ENCODE peak calls at places on chromosomes 1 and 21, in ten cellular contexts. C is neural progenitor cell; N is cardiac muscle cell; M is BE2C; B is ovary; X is fibroblast of lung; R is right lobe of liver; A is CD8-positive, alpha-beta T cell; D is ascending aorta; P is left ventricle myocardium inferior. T is an unnamed sample. For H3K4me1, the result is how much of the 10 kb centered on the place peaks cover.

GRCh38 chr1:15616704-15617172 is 520 bp upstream of the DDI2 start:
- DNase-seq in A (no peak), P (no peak), X (peak), B (peak), N (no peak), C (peak), M (no peak), D (no peak), R (no peak), T (no peak)

GRCh38 chr1:228344631-228345072 is 62.0 kb downstream of the TRIM11 start:
- DNase-seq in B (peak), R (peak), A (no peak), P (peak), X (no peak), C (no peak), D (no peak), N (no peak), M (no peak), T (no peak)

GRCh38 chr1:25566730-25567341 is 23.4 kb downstream of the LDLRAP1 start:
- DNase-seq in B (peak), D (no peak), M (no peak), A (peak), R (peak), N (peak), X (peak), C (peak), P (peak), T (peak)

GRCh38 chr1:95742591-95743089 is 508.6 kb downstream of the RWDD3 start:
- DNase-seq in X (peak), N (no peak), A (no peak), C (peak), B (no peak), M (peak), P (peak), D (no peak), R (no peak), T (no peak)

GRCh38 chr1:30740952-30741894 is 16.4 kb downstream of the LAPTM5 start:
- DNase-seq in D (no peak), P (no peak), B (no peak), N (no peak), A (no peak), C (no peak), M (no peak), X (peak), R (no peak), T (no peak)

GRCh38 chr1:187121661-187122060 is 292.9 kb downstream of the PLA2G4A start:
- DNase-seq in P (no peak), N (no peak), R (no peak), D (no peak), X (no peak), C (no peak), A (no peak), B (no peak), M (no peak), T (no peak)

GRCh38 chr1:172466795-172467407 is 23.0 kb upstream of the PIGC start:
- DNase-seq in P (no peak), M (no peak), N (no peak), C (no peak), R (no peak), D (no peak), B (no peak), X (peak), A (no peak), T (no peak)

GRCh38 chr1:64073705-64074104 is 129.7 kb upstream of the UBE2U start:
- DNase-seq in B (no peak), R (no peak), D (no peak), M (peak), N (no peak), C (peak), P (no peak), A (no peak), X (no peak), T (peak)

GRCh38 chr1:160702100-160702499 is 9.5 kb downstream of the CD48 start:
- DNase-seq in M (no peak), N (no peak), D (no peak), A (no peak), X (no peak), R (no peak), C (peak), P (no peak), B (no peak), T (no peak)

GRCh38 chr1:181490740-181491712 is 7.7 kb downstream of the CACNA1E start:
- DNase-seq in N (no peak), D (no peak), C (no peak), R (no peak), B (no peak), P (no peak), X (no peak), A (no peak), M (no peak), T (no peak)

GRCh38 chr1:145985502-145986439 is 10.6 kb downstream of the TXNIP start:
- DNase-seq in D (no peak), A (no peak), P (peak), C (no peak), M (no peak), B (no peak), R (peak), N (peak), X (peak), T (no peak)

GRCh38 chr1:171457412-171457811 is 27.9 kb upstream of the PRRC2C start:
- DNase-seq in M (no peak), C (peak), B (no peak), A (no peak), X (peak), N (no peak), R (no peak), P (no peak), D (no peak), T (no peak)

GRCh38 chr1:62082456-62083363 is 111.9 kb upstream of the L1TD1 start:
- DNase-seq in P (no peak), C (peak), M (peak), N (peak), R (no peak), B (peak), X (peak), A (no peak), D (no peak), T (peak)

GRCh38 chr1:89550995-89551394 is 26.4 kb downstream of the LRRC8B start:
- DNase-seq in C (no peak), M (no peak), B (no peak), N (no peak), A (no peak), P (no peak), D (no peak), X (no peak), R (no peak), T (no peak)

GRCh38 chr1:29811247-29811646 is 574.9 kb downstream of the PTPRU start:
- DNase-seq in P (no peak), A (no peak), D (no peak), B (no peak), N (peak), R (no peak), X (no peak), C (no peak), M (no peak), T (no peak)

GRCh38 chr1:110677016-110677415 is 2.3 kb upstream of the KCNA3 start:
- DNase-seq in D (no peak), X (no peak), N (no peak), A (no peak), M (no peak), R (no peak), C (no peak), B (no peak), P (no peak), T (no peak)

GRCh38 chr1:112263464-112263863 is 132.6 kb upstream of the CTTNBP2NL start:
- DNase-seq in D (no peak), R (no peak), P (no peak), B (no peak), X (peak), C (no peak), N (no peak), A (no peak), M (no peak), T (no peak)

GRCh38 chr1:99565606-99566289 is 80.2 kb upstream of the PALMD start:
- DNase-seq in M (no peak), A (no peak), R (no peak), P (no peak), B (no peak), C (no peak), X (peak), D (no peak), N (no peak), T (no peak)

GRCh38 chr1:101136739-101137138 is 100.1 kb upstream of the S1PR1 start:
- DNase-seq in A (peak), X (peak), D (no peak), P (no peak), C (peak), R (no peak), M (no peak), B (no peak), N (peak), T (no peak)

GRCh38 chr1:18397636-18398035 is 83.1 kb upstream of the KLHDC7A start:
- DNase-seq in R (no peak), N (peak), B (no peak), D (no peak), X (no peak), P (no peak), A (no peak), M (no peak), C (no peak), T (no peak)

GRCh38 chr1:25711555-25712298 is 88.3 kb upstream of the SELENON start:
- DNase-seq in P (peak), B (no peak), N (no peak), X (peak), A (peak), M (no peak), D (no peak), C (no peak), R (peak), T (no peak)

GRCh38 chr1:33985656-33986055 is 121.8 kb downstream of the HMGB4 start:
- DNase-seq in C (no peak), N (no peak), B (no peak), M (no peak), X (peak), D (no peak), A (no peak), P (no peak), R (no peak), T (peak)

GRCh38 chr1:93638981-93639380 is 42.7 kb downstream of the BCAR3 start:
- DNase-seq in A (no peak), R (no peak), M (no peak), D (no peak), X (no peak), N (no peak), C (peak), B (no peak), P (no peak), T (peak)

GRCh38 chr1:108745980-108746381 is 493 bp upstream of the STXBP3 start:
- DNase-seq in N (no peak), D (no peak), A (no peak), R (no peak), X (no peak), B (no peak), M (no peak), C (no peak), P (no peak), T (no peak)

GRCh38 chr1:66403031-66403731 is 130.8 kb upstream of the SGIP1 start:
- DNase-seq in R (no peak), D (no peak), M (no peak), P (no peak), N (no peak), X (no peak), A (no peak), B (no peak), C (no peak), T (no peak)

GRCh38 chr1:9865745-9866144 is 42.0 kb upstream of the CLSTN1 start:
- DNase-seq in A (no peak), P (no peak), R (no peak), X (no peak), N (no peak), D (no peak), M (no peak), B (no peak), C (no peak), T (no peak)
- H3K4me1 ChIP-seq in A (under half), P (under half), R (under half), X (under half), N (under half), D (under half), M (under half), B (under half), C (under half), T (under half)

DNA sequence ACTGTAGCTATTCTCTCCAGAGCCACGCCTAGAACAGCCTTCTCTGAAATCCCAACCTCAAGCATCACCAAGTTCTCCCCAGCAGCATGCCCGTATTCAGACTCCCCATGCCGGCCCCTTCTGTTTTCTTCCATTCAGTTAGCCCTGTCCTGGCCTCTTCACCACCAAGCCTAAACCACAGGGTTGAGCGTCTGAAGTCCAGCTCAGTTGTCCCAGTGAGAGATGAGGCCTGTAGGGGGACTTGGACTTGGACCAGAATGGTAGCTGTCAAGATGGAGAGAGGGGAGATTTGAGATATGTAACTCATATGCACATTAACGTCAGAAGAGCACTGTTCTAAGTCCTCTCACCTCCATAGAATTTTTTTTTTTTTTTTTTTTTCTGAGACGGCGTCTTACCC is 5.5 kb upstream of the TMEM54 start:
- DNase-seq in M (no peak), D (no peak), N (no peak), P (no peak), B (no peak), X (no peak), C (no peak), A (no peak), R (no peak), T (no peak)
- TF ChIP-seq CTCF in M (no peak), D (no peak), N (no peak), P (no peak), B (no peak), X (no peak), C (no peak), A (no peak), R (no peak), T (no peak)

GRCh38 chr21:34521561-34521960 is 9.6 kb upstream of the KCNE1 start:
- DNase-seq in X (no peak), A (no peak), D (no peak), B (no peak), M (no peak), C (no peak), P (no peak), N (no peak), R (peak), T (no peak)
- H3K4me1 ChIP-seq in X (under half), A (under half), D (under half), B (under half), M (under half), C (under half), P (half or more), N (under half), R (under half), T (under half)

GRCh38 chr1:21176589-21177555 is at the start of gene EIF4G3:
- DNase-seq in C (peak), M (peak), N (peak), X (peak), B (peak), A (peak), D (peak), R (peak), P (peak), T (peak)
- TF ChIP-seq CTCF in C (peak), M (no peak), N (no peak), X (no peak), B (no peak), A (no peak), D (no peak), R (no peak), P (no peak), T (no peak)

GRCh38 chr1:206900149-206900548 is 2.9 kb downstream of the IL24 start:
- DNase-seq in D (no peak), M (no peak), C (no peak), B (no peak), R (no peak), P (no peak), X (no peak), A (no peak), N (no peak), T (no peak)

GRCh38 chr1:206898909-206899431 is 1.7 kb downstream of the IL24 start:
- DNase-seq in X (no peak), M (no peak), B (no peak), A (no peak), D (no peak), N (no peak), R (no peak), P (no peak), C (no peak), T (no peak)

GRCh38 chr1:206898089-206898908 is 1.1 kb downstream of the IL24 start:
- DNase-seq in N (no peak), P (no peak), B (no peak), R (no peak), A (no peak), M (no peak), C (no peak), D (no peak), X (peak), T (no peak)

GRCh38 chr1:206901944-206902343 is 4.7 kb downstream of the IL24 start:
- DNase-seq in R (no peak), M (no peak), B (no peak), A (no peak), C (no peak), P (no peak), N (no peak), X (no peak), D (no peak), T (no peak)

DNA sequence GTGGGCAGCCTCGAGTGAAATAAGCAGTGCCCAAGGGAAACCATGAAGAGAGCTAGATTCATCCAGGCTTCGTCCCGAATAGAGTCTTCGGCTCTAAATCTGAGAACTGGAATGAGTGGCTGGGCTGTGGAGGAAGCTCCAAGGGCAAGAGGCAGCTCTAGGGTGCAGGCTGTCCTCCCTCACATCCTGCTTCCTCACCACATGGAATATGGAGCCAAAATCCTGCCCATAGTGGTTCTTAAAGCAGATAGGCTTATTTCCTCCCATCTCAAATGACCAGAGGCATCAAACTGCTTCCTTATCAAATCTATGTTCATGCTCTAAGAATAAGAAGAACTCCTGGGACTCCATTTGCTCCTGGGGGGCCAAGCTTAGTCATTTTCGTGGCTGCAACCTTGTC is 2.5 kb downstream of the IL24 start:
- DNase-seq in A (no peak), N (no peak), D (no peak), X (no peak), P (no peak), B (no peak), R (no peak), C (no peak), M (no peak), T (no peak)
- H3K4me1 ChIP-seq in A (under half), N (under half), D (under half), X (under half), P (under half), B (under half), R (under half), C (under half), M (under half), T (under half)

DNA sequence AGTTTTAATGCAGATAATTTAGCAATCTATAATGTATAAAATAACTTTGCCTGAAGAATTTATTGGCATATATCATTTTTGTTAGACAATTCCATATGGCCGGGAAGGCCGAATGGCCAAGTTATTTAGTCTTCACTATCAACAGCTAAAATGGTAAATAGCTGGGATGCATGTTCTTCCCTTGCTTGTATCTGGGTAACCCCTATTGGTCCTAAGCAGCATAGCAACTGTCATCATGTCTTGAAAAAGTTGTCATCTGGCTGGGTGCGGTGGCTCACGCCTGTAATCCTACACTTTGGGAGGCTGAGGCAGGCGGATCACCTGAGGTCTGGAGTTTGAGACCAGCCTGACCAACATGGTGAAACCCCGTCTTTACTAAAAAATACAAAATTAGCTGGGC is 340.0 kb upstream of the DPYD start:
- DNase-seq in D (no peak), R (no peak), N (no peak), B (no peak), M (no peak), C (no peak), A (no peak), P (no peak), X (no peak), T (no peak)
- TF ChIP-seq CTCF in D (no peak), R (no peak), N (no peak), B (no peak), M (peak), C (peak), A (no peak), P (no peak), X (no peak), T (no peak)

GRCh38 chr1:67979532-67979931 is 70.9 kb downstream of the DIRAS3 start:
- DNase-seq in A (no peak), P (no peak), X (no peak), C (no peak), D (no peak), B (no peak), M (no peak), R (no peak), N (no peak), T (no peak)
- H3K4me1 ChIP-seq in A (under half), P (under half), X (under half), C (under half), D (under half), B (under half), M (under half), R (under half), N (under half), T (under half)